ENCODE peak calls at places on chromosomes 11 and 22, in seven cellular contexts. G is lung, W is upper lobe of right lung, Z is neural progenitor cell, U is mammary epithelial cell, O is cardiac muscle cell, D is IMR-90. C is an unnamed sample.

GRCh38 chr11:27307232-27307631 is 55.8 kb downstream of the CCDC34 start:
- DNase-seq in O (no peak), G (no peak), D (no peak), W (no peak), U (peak), Z (no peak), C (no peak)

GRCh38 chr11:14424096-14424495 is 65.1 kb upstream of the RRAS2 start:
- DNase-seq in U (no peak), W (no peak), G (no peak), Z (no peak), D (peak), O (peak), C (no peak)

GRCh38 chr11:97732011-97732632 is 1288.6 kb upstream of the CNTN5 start:
- DNase-seq in O (no peak), U (peak), D (no peak), Z (no peak), W (no peak), G (no peak), C (no peak)

GRCh38 chr22:21682385-21683175 is 16.8 kb downstream of the PPIL2 start:
- DNase-seq in O (no peak), U (no peak), Z (no peak), G (no peak), D (no peak), W (no peak), C (no peak)

GRCh38 chr11:65565624-65566453 is 4.4 kb upstream of the ZNRD2 start:
- DNase-seq in D (peak), O (no peak), U (peak), Z (no peak), W (no peak), G (no peak), C (no peak)

GRCh38 chr11:97739892-97740782 is 1280.6 kb upstream of the CNTN5 start:
- DNase-seq in Z (no peak), U (no peak), W (no peak), O (peak), G (no peak), D (peak), C (no peak)

GRCh38 chr11:629237-629583 is 2.2 kb upstream of the SCT start:
- DNase-seq in D (no peak), G (no peak), U (no peak), W (no peak), O (no peak), Z (no peak), C (peak)

GRCh38 chr11:115182282-115182952 is 321.8 kb downstream of the CADM1 start:
- DNase-seq in W (no peak), G (no peak), Z (no peak), U (no peak), D (no peak), O (no peak), C (no peak)

GRCh38 chr11:27255447-27255828 is 107.6 kb downstream of the CCDC34 start:
- DNase-seq in U (peak), G (no peak), W (no peak), D (peak), O (peak), Z (no peak), C (no peak)

GRCh38 chr11:93005239-93005638 is 35.8 kb downstream of the MTNR1B start:
- DNase-seq in W (no peak), G (no peak), O (peak), D (peak), U (peak), Z (no peak), C (no peak)

GRCh38 chr11:82906236-82906635 is 4.7 kb downstream of the DDIAS start:
- DNase-seq in W (no peak), G (no peak), D (peak), Z (peak), U (peak), O (peak), C (no peak)

GRCh38 chr22:43272301-43272700 is 70.9 kb downstream of the SCUBE1 start:
- DNase-seq in D (peak), G (peak), U (no peak), O (peak), W (no peak), Z (no peak), C (no peak)

GRCh38 chr11:8709002-8709672 is 26.5 kb downstream of the RPL27A start:
- DNase-seq in U (no peak), O (peak), W (no peak), G (no peak), Z (no peak), D (peak), C (no peak)

GRCh38 chr11:2860636-2861035 is 24.9 kb downstream of the CDKN1C start:
- DNase-seq in U (peak), O (peak), G (no peak), W (no peak), Z (no peak), D (peak), C (no peak)

GRCh38 chr11:111633248-111633647 is 31.0 kb downstream of the SIK2 start:
- DNase-seq in W (no peak), U (no peak), G (no peak), Z (no peak), D (no peak), O (no peak), C (no peak)

GRCh38 chr11:25667871-25668270 is 664.1 kb upstream of the ANO3 start:
- DNase-seq in W (no peak), U (no peak), Z (no peak), O (no peak), D (no peak), G (no peak), C (no peak)

GRCh38 chr22:49575703-49576081 is 252.0 kb downstream of the BRD1 start:
- DNase-seq in Z (no peak), W (no peak), O (no peak), U (no peak), G (no peak), D (no peak), C (no peak)

GRCh38 chr11:96318399-96318798 is 24.6 kb downstream of the MAML2 start:
- DNase-seq in O (no peak), G (no peak), U (no peak), D (no peak), Z (no peak), W (no peak), C (no peak)

GRCh38 chr11:79025622-79026021 is 415.2 kb downstream of the TENM4 start:
- DNase-seq in U (no peak), O (peak), G (no peak), Z (peak), W (no peak), D (no peak), C (no peak)

GRCh38 chr11:122685041-122685440 is 29.5 kb downstream of the UBASH3B start:
- DNase-seq in Z (no peak), O (no peak), D (no peak), W (no peak), U (no peak), G (no peak), C (no peak)
- H3K4me3 ChIP-seq in Z (no peak), O (no peak), D (no peak), W (no peak), U (no peak), G (no peak), C (no peak)

DNA sequence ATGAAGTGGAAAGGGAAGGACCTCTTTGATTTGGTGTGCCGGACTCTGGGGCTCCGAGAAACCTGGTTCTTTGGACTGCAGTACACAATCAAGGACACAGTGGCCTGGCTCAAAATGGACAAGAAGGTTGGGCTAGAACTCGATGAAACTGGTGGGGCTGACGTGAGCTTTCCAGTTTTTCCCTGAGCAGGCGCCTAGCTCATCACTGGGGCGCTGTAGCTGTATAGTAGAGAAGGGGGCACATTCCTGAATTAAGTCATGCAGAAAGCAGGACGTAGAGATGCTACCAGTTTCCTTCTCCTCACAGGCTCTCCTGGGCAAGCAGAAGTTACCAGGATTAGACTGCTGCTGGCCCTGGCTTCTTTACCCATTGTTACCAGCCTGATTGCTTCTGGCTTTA is 33.3 kb downstream of the NF2 start:
- DNase-seq in G (no peak), D (no peak), Z (no peak), O (no peak), U (no peak), W (no peak), C (no peak)
- H3K27ac ChIP-seq in G (no peak), D (no peak), Z (no peak), O (no peak), U (no peak), W (no peak), C (no peak)

GRCh38 chr11:66864924-66865697 is 8.2 kb downstream of the LRFN4 start:
- DNase-seq in G (no peak), U (no peak), Z (no peak), D (no peak), O (no peak), W (no peak), C (no peak)

GRCh38 chr11:66864172-66864901 is 7.5 kb downstream of the LRFN4 start:
- DNase-seq in W (no peak), O (no peak), D (no peak), Z (no peak), U (no peak), G (no peak), C (no peak)

GRCh38 chr11:66861774-66862558 is 5.1 kb downstream of the LRFN4 start:
- DNase-seq in O (no peak), Z (no peak), D (no peak), W (no peak), G (no peak), U (no peak), C (no peak)

GRCh38 chr11:66862559-66863037 is 5.7 kb downstream of the LRFN4 start:
- DNase-seq in G (no peak), U (no peak), O (no peak), Z (no peak), W (no peak), D (no peak), C (no peak)

DNA sequence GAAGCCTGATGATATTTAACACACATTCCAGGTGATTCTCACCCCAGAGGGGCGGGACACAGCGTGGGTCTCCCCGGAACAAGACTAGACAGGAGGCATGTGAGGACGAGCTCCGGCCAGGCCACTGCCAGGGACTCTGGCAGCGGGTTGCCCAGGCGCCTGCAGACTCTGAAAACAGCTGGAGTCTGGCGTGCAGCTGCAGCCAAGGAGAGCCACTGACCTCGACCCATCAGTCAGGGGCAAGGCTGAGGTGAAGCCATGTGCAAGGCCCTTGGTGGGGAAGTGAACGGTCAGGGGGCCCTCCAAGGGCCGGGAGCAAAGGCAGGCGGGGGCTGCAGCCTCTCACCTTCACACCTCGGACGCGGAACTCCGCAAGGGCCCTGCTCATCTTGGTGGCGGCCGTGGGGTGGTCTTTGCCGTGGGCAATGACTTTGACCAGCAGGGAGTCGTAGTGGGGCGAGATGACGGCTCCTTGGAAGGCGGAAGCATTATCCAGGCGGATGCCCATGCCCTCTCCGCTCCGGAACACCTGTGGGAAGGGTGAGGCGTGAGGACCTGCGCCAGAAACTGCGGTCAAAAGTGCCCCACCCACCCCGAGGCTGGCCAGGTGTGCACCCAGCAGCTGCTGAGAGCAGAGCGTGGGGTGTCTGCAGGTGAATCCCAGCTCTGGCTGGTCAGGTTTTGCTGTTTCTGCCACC is 6.7 kb downstream of the LRFN4 start:
- DNase-seq in U (no peak), G (no peak), Z (no peak), O (no peak), D (no peak), W (no peak), C (no peak)
- TF ChIP-seq CTCF in U (no peak), G (no peak), Z (no peak), O (no peak), D (no peak), W (no peak), C (no peak)

GRCh38 chr22:38751422-38752346 is 4.1 kb downstream of the SUN2 start:
- DNase-seq in D (no peak), W (peak), O (no peak), U (peak), G (peak), Z (no peak), C (no peak)
- H3K4me3 ChIP-seq in D (no peak), W (peak), O (no peak), U (no peak), G (no peak), Z (no peak), C (no peak)

GRCh38 chr11:113481226-113481625 is 6.0 kb upstream of the DRD2 start:
- DNase-seq in D (no peak), G (no peak), Z (no peak), W (no peak), U (no peak), O (no peak), C (no peak)
- H3K27ac ChIP-seq in D (no peak), G (no peak), Z (no peak), W (no peak), U (no peak), O (no peak), C (no peak)

C was measured in WERI-Rb-1.